ENCODE peak calls at places on chromosomes 13 and 19, in five cellular contexts. One of them, this sample, is unnamed.
A peak's percentile ranks its signal among the peaks of the same experiment; 100 is the strongest.

GRCh38 chr19:29535432-29535831 is 9.6 kb downstream of the VSTM2B start:
- DNase-seq in GM23248: no peak
- DNase-seq in PC-3: no peak
- DNase-seq in endodermal cell: no peak
- DNase-seq in fibroblast of lung: no peak
- DNase-seq in this sample: no peak

GRCh38 chr13:93522486-93522885 is 295.9 kb downstream of the GPC6 start:
- DNase-seq in fibroblast of lung: peak; percentile 67
- DNase-seq in endodermal cell: no peak
- DNase-seq in PC-3: no peak
- DNase-seq in GM23248: peak; percentile 68
- DNase-seq in this sample: no peak

GRCh38 chr13:27634231-27634630 is 12.5 kb downstream of the POLR1D start:
- DNase-seq in endodermal cell: no peak
- DNase-seq in fibroblast of lung: no peak
- DNase-seq in GM23248: no peak
- DNase-seq in PC-3: no peak
- DNase-seq in this sample: no peak

GRCh38 chr13:52760078-52760477 is 20.5 kb upstream of the CNMD start:
- DNase-seq in endodermal cell: no peak
- DNase-seq in GM23248: no peak
- DNase-seq in PC-3: no peak
- DNase-seq in fibroblast of lung: no peak
- DNase-seq in this sample: no peak

GRCh38 chr19:14318873-14319272 is 62.4 kb upstream of the ADGRE5 start:
- DNase-seq in PC-3: no peak
- DNase-seq in endodermal cell: peak; percentile 81
- DNase-seq in GM23248: no peak
- DNase-seq in fibroblast of lung: no peak
- DNase-seq in this sample: peak; percentile 80

GRCh38 chr19:16470911-16471811 is 609 bp downstream of the EPS15L1 start:
- DNase-seq in PC-3: peak; percentile 42
- DNase-seq in endodermal cell: peak; percentile 64
- DNase-seq in fibroblast of lung: peak; percentile 50
- DNase-seq in GM23248: peak; percentile 91
- DNase-seq in this sample: no peak

GRCh38 chr19:53328967-53329366 is 4.6 kb upstream of the ZNF845 start:
- DNase-seq in GM23248: peak; percentile 62
- DNase-seq in endodermal cell: peak; percentile 45
- DNase-seq in fibroblast of lung: no peak
- DNase-seq in PC-3: no peak
- DNase-seq in this sample: no peak

GRCh38 chr13:100508391-100508790 is 80.2 kb downstream of the GGACT start:
- DNase-seq in GM23248: no peak
- DNase-seq in fibroblast of lung: peak; percentile 13
- DNase-seq in endodermal cell: no peak
- DNase-seq in PC-3: no peak
- DNase-seq in this sample: no peak

GRCh38 chr19:15178629-15179308 is 22.0 kb downstream of the NOTCH3 start:
- DNase-seq in PC-3: no peak
- DNase-seq in GM23248: peak; percentile 8
- DNase-seq in endodermal cell: peak; percentile 75
- DNase-seq in fibroblast of lung: no peak
- DNase-seq in this sample: peak; percentile 74

GRCh38 chr13:61901946-61902541 is 486.4 kb upstream of the PCDH20 start:
- DNase-seq in endodermal cell: no peak
- DNase-seq in GM23248: no peak
- DNase-seq in PC-3: no peak
- DNase-seq in fibroblast of lung: no peak
- DNase-seq in this sample: no peak

DNA sequence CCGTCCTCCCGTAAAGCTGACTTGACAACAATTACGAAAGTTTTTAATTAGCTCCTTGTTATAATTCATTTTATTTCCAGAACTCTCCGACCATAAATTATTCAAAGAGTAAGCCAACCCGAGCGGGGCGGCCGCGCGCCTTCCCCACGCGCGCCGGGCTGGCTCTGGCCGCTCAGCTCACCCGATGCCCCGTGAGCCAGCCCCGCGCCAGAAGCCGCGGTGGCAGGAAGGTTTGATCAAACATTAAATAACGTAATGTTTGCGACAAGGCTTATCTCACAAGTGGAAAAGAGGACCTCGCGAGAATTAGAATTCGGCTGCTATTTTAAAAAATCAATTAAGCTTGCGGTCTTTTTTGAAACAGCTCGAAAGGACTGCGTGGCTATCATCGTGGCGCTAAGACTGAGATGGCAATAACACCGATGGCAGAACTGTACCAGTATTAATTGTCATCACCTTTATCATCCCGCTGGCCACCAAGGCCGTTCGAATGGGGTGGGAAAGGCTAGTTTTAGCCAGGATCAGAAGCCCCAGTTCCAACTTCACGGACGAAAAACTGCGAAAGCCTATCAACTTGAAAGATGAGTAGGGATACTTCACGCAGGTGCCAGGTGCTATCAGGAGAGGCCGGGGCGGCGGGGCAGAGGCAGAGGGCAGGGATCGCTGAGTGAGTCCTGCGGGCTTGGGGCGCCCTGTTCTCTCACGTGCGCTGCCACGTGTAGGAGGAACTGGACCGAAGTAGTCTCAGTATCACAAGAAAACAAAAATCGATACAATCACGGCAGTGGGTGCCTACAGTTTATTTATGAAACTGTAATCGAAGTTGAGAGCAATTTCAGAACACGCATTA is 6.4 kb downstream of the POU4F1 start:
- DNase-seq in fibroblast of lung: no peak
- DNase-seq in PC-3: no peak
- DNase-seq in endodermal cell: peak; percentile 71
- DNase-seq in GM23248: no peak
- DNase-seq in this sample: peak; percentile 68
- H3K9ac ChIP-seq in fibroblast of lung: no peak overlapping the region
- H3K9ac ChIP-seq in PC-3: no peak overlapping the region
- H3K9ac ChIP-seq in endodermal cell: no peak overlapping the region
- H3K9ac ChIP-seq in GM23248: no peak overlapping the region
- H3K9ac ChIP-seq in this sample: no peak overlapping the region

DNA sequence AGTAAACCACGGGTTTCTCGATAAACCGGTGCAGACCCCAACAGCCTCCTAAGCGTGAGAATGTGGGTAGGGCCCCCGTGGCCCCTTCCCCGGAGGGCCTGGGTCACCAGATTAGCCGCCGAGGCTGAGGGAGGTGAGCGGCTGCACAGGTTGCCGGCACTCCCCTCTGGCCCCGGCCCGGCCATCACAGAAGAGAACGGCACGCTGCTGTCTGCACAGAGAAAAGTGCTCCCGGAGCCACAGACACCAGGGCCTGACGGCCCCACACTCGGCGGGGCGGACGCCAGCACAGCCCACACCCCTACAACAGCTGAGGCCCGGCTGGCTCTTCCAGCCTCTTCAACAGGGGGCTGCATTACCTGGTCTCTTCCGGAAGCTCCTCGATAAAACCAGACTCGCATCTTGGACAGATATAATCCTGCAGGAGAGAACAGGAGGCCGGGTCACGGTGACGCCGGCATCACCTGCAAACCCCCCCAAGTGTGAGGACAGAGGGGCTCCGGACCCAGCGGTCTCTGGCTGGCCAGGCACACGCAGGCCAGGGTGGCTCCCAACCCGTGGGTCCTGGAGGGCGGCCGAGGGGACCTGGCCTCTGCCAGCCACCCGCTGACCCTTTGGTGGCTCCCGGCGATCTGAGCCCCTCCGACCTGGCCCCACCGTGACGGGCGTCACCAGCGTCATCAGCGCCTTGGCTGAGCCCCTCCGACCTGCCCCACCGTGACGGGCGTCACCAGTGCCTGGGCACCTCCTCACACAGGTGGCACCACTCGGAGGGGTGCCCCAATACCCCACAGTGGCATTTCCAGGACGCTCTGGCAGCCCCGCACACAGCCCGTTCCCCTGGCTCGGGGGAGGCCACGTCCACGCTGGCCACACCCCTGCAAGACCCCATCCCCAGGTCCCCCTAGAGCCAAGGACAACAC is 10.3 kb downstream of the RNF126 start:
- DNase-seq in fibroblast of lung: no peak
- DNase-seq in endodermal cell: no peak
- DNase-seq in GM23248: no peak
- DNase-seq in PC-3: no peak
- DNase-seq in this sample: no peak
- H3K9ac ChIP-seq in fibroblast of lung: no peak overlapping the region
- H3K9ac ChIP-seq in endodermal cell: no peak overlapping the region
- H3K9ac ChIP-seq in GM23248: no peak overlapping the region
- H3K9ac ChIP-seq in PC-3: no peak overlapping the region
- H3K9ac ChIP-seq in this sample: no peak overlapping the region

GRCh38 chr13:31639443-31640163 is 99.7 kb upstream of the RXFP2 start:
- DNase-seq in GM23248: peak; percentile 81
- DNase-seq in PC-3: peak; percentile 7
- DNase-seq in endodermal cell: no peak
- DNase-seq in fibroblast of lung: peak; percentile 12
- DNase-seq in this sample: no peak
- H3K9ac ChIP-seq in GM23248: no peak overlapping the region
- H3K9ac ChIP-seq in PC-3: no peak overlapping the region
- H3K9ac ChIP-seq in endodermal cell: no peak overlapping the region
- H3K9ac ChIP-seq in fibroblast of lung: no peak overlapping the region
- H3K9ac ChIP-seq in this sample: no peak overlapping the region

DNA sequence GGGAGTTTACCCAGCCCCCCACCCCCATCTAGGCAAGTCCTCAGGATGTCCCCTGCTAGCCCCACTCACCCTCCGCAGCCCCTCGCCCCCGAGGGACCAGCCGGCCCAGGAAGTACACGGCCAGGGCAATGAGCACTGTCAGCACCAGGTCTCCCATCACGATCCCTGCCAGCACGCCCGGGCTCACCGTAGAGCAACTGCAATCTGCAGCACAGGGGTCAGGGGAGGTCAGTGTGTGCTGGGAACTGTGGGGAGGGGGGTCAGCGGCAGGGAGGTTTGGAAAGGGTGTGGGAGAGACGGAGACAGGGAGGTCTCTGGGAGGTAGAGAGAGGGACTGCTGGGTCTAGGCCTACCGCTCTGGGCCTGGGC is 734 bp downstream of the TYROBP start:
- DNase-seq in endodermal cell: no peak
- DNase-seq in GM23248: no peak
- DNase-seq in PC-3: no peak
- DNase-seq in fibroblast of lung: no peak
- DNase-seq in this sample: no peak
- H3K9ac ChIP-seq in endodermal cell: no peak overlapping the region
- H3K9ac ChIP-seq in GM23248: no peak overlapping the region
- H3K9ac ChIP-seq in PC-3: no peak overlapping the region
- H3K9ac ChIP-seq in fibroblast of lung: no peak overlapping the region
- H3K9ac ChIP-seq in this sample: no peak overlapping the region

GRCh38 chr19:50725932-50726230 is 2.7 kb downstream of the CLEC11A start:
- DNase-seq in PC-3: no peak
- DNase-seq in GM23248: no peak
- DNase-seq in fibroblast of lung: no peak
- DNase-seq in endodermal cell: no peak
- DNase-seq in this sample: no peak

GRCh38 chr19:50725218-50725931 is 2.2 kb downstream of the CLEC11A start:
- DNase-seq in PC-3: no peak
- DNase-seq in GM23248: no peak
- DNase-seq in fibroblast of lung: no peak
- DNase-seq in endodermal cell: no peak
- DNase-seq in this sample: no peak

GRCh38 chr19:50724522-50725217 is 1.5 kb downstream of the CLEC11A start:
- DNase-seq in fibroblast of lung: peak; percentile 92
- DNase-seq in PC-3: peak; percentile 100
- DNase-seq in GM23248: peak; percentile 100
- DNase-seq in endodermal cell: peak; percentile 100
- DNase-seq in this sample: peak; percentile 99

GRCh38 chr19:50729894-50730293 is 6.7 kb downstream of the CLEC11A start:
- DNase-seq in fibroblast of lung: no peak
- DNase-seq in GM23248: no peak
- DNase-seq in PC-3: no peak
- DNase-seq in endodermal cell: no peak
- DNase-seq in this sample: no peak

GRCh38 chr19:50728084-50728737 is 5.0 kb downstream of the CLEC11A start:
- DNase-seq in PC-3: no peak
- DNase-seq in fibroblast of lung: peak; percentile 33
- DNase-seq in endodermal cell: peak; percentile 99
- DNase-seq in GM23248: peak; percentile 77
- DNase-seq in this sample: peak; percentile 95
- H3K9ac ChIP-seq in PC-3: no peak overlapping the region
- H3K9ac ChIP-seq in fibroblast of lung: no peak overlapping the region
- H3K9ac ChIP-seq in endodermal cell: no peak overlapping the region
- H3K9ac ChIP-seq in GM23248: no peak overlapping the region
- H3K9ac ChIP-seq in this sample: peak overlapping the region; percentile 30

GRCh38 chr19:10343495-10343894 is 4.1 kb upstream of the ICAM3 start:
- DNase-seq in GM23248: no peak
- DNase-seq in PC-3: peak; percentile 20
- DNase-seq in fibroblast of lung: no peak
- DNase-seq in endodermal cell: no peak
- DNase-seq in this sample: no peak

GRCh38 chr19:10338940-10339339 is 484 bp downstream of the ICAM3 start:
- DNase-seq in PC-3: no peak
- DNase-seq in GM23248: no peak
- DNase-seq in fibroblast of lung: no peak
- DNase-seq in endodermal cell: no peak
- DNase-seq in this sample: no peak

GRCh38 chr19:10335149-10336053 is 2.1 kb upstream of the RAVER1 start:
- DNase-seq in PC-3: no peak
- DNase-seq in GM23248: no peak
- DNase-seq in endodermal cell: peak; percentile 71
- DNase-seq in fibroblast of lung: no peak
- DNase-seq in this sample: no peak

GRCh38 chr19:10339380-10339960 is at the start of gene ICAM3:
- DNase-seq in fibroblast of lung: no peak
- DNase-seq in GM23248: no peak
- DNase-seq in endodermal cell: peak; percentile 66
- DNase-seq in PC-3: no peak
- DNase-seq in this sample: no peak

GRCh38 chr19:10339977-10340376 is 553 bp upstream of the ICAM3 start:
- DNase-seq in endodermal cell: no peak
- DNase-seq in fibroblast of lung: no peak
- DNase-seq in PC-3: no peak
- DNase-seq in GM23248: no peak
- DNase-seq in this sample: no peak
- H3K9ac ChIP-seq in endodermal cell: no peak overlapping the region
- H3K9ac ChIP-seq in fibroblast of lung: no peak overlapping the region
- H3K9ac ChIP-seq in PC-3: no peak overlapping the region
- H3K9ac ChIP-seq in GM23248: no peak overlapping the region
- H3K9ac ChIP-seq in this sample: no peak overlapping the region

DNA sequence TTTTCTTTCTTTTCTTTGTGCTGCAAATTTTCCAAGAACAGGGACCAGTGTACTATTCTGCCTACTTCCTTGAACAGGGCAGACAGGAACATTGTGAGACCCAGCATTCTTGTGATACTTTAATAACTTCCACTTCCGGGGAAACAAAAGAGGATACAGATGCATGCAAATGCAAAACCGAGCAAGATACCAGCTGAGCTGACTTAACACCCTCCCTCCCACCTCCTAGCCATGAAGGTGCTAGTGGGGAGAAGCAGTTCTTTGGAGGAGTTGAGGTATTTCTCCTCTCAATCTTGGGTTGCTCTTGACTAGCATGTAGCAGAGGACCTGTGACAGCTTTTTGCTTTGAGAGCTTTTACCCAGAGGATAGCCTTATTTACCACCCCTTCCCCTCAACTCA is 111.2 kb downstream of the KLF5 start:
- DNase-seq in fibroblast of lung: peak; percentile 13
- DNase-seq in endodermal cell: peak; percentile 64
- DNase-seq in PC-3: no peak
- DNase-seq in GM23248: no peak
- DNase-seq in this sample: no peak
- H3K9ac ChIP-seq in fibroblast of lung: no peak overlapping the region
- H3K9ac ChIP-seq in endodermal cell: no peak overlapping the region
- H3K9ac ChIP-seq in PC-3: no peak overlapping the region
- H3K9ac ChIP-seq in GM23248: no peak overlapping the region
- H3K9ac ChIP-seq in this sample: no peak overlapping the region

This sample was measured in H1.